ENCODE peak calls at places on chromosome 16, in four cellular contexts. G, N, C and V are unnamed samples.

GRCh38 chr16:69187387-69187890 is 475 bp downstream of the SNTB2 start:
- DNase-seq in G (no peak), C (peak), N (no peak), V (peak)

GRCh38 chr16:50955311-50955710 is 195.8 kb downstream of the SALL1 start:
- DNase-seq in C (no peak), G (no peak), N (no peak), V (no peak)

GRCh38 chr16:11506816-11507305 is 79.9 kb downstream of the LITAF start:
- DNase-seq in G (no peak), N (peak), C (no peak), V (no peak)

GRCh38 chr16:57645691-57646387 is 17.4 kb downstream of the ADGRG1 start:
- DNase-seq in C (no peak), G (no peak), N (no peak), V (no peak)

GRCh38 chr16:56370836-56371235 is 54.5 kb downstream of the AMFR start:
- DNase-seq in C (no peak), G (no peak), N (no peak), V (no peak)

GRCh38 chr16:50263940-50264929 is 2.1 kb upstream of the ADCY7 start:
- DNase-seq in C (no peak), N (no peak), G (peak), V (no peak)

GRCh38 chr16:15708096-15708495 is 58.1 kb downstream of the NDE1 start:
- DNase-seq in G (no peak), N (no peak), C (no peak), V (no peak)

GRCh38 chr16:86059253-86060171 is 160.6 kb downstream of the IRF8 start:
- DNase-seq in C (no peak), N (no peak), G (no peak), V (no peak)

GRCh38 chr16:55000595-55000994 is 69.9 kb downstream of the IRX5 start:
- DNase-seq in N (no peak), C (peak), G (no peak), V (no peak)

GRCh38 chr16:50280932-50281331 is 14.6 kb downstream of the ADCY7 start:
- DNase-seq in C (no peak), N (no peak), G (no peak), V (no peak)

GRCh38 chr16:28040039-28040438 is 23.5 kb downstream of the GSG1L start:
- DNase-seq in N (no peak), C (no peak), G (no peak), V (no peak)

GRCh38 chr16:82344157-82344556 is 174.1 kb upstream of the MPHOSPH6 start:
- DNase-seq in G (no peak), N (no peak), C (no peak), V (no peak)

GRCh38 chr16:56628486-56629035 is 3.0 kb downstream of the MT1E start:
- DNase-seq in N (no peak), C (no peak), G (no peak), V (no peak)

GRCh38 chr16:8936421-8936820 is 27.3 kb downstream of the USP7 start:
- DNase-seq in N (peak), G (no peak), C (peak), V (no peak)

GRCh38 chr16:86995456-86995855 is 321.7 kb downstream of the C16orf95 start:
- DNase-seq in N (no peak), C (no peak), G (no peak), V (no peak)

GRCh38 chr16:75550211-75550662 is 5.8 kb downstream of the TMEM231 start:
- DNase-seq in C (no peak), N (peak), G (peak), V (no peak)

GRCh38 chr16:22888791-22889190 is 74.8 kb downstream of the HS3ST2 start:
- DNase-seq in C (no peak), G (no peak), N (no peak), V (no peak)

GRCh38 chr16:21637032-21637968 is 15.1 kb downstream of the IGSF6 start:
- DNase-seq in C (no peak), G (no peak), N (no peak), V (no peak)

GRCh38 chr16:1763521-1764511 is 7.5 kb downstream of the NME3 start:
- DNase-seq in N (no peak), C (peak), G (no peak), V (no peak)

GRCh38 chr16:87551487-87551886 is 50.8 kb upstream of the JPH3 start:
- DNase-seq in C (no peak), G (no peak), N (no peak), V (no peak)

GRCh38 chr16:24328835-24329418 is 72.8 kb downstream of the CACNG3 start:
- DNase-seq in C (no peak), N (no peak), G (no peak), V (no peak)

GRCh38 chr16:79560923-79561322 is 39.6 kb downstream of the MAF start:
- DNase-seq in C (no peak), G (no peak), N (no peak), V (no peak)

GRCh38 chr16:56310685-56311084 is 114.7 kb downstream of the AMFR start:
- DNase-seq in G (no peak), N (no peak), C (no peak), V (no peak)

GRCh38 chr16:29877266-29877961 is 14.4 kb upstream of the CDIPT start:
- DNase-seq in C (peak), G (peak), N (peak), V (no peak)

GRCh38 chr16:12744860-12745259 is 58.8 kb downstream of the CPPED1 start:
- DNase-seq in C (no peak), N (no peak), G (no peak), V (no peak)

GRCh38 chr16:89344846-89345577 is 127.5 kb downstream of the ZNF778 start:
- DNase-seq in G (no peak), N (no peak), C (no peak), V (no peak)

GRCh38 chr16:89344314-89344828 is 126.9 kb downstream of the ZNF778 start:
- DNase-seq in N (no peak), C (no peak), G (no peak), V (no peak)

GRCh38 chr16:89346869-89347268 is 129.4 kb downstream of the ZNF778 start:
- DNase-seq in C (no peak), N (no peak), G (no peak), V (no peak)

GRCh38 chr16:89343501-89344291 is 126.2 kb downstream of the ZNF778 start:
- DNase-seq in C (no peak), N (no peak), G (no peak), V (no peak)

GRCh38 chr16:89345663-89346150 is 128.2 kb downstream of the ZNF778 start:
- DNase-seq in C (no peak), N (no peak), G (no peak), V (no peak)
- TF ChIP-seq POLR2AphosphoS5 in C (no peak), N (no peak), G (no peak), V (no peak)

GRCh38 chr16:71216714-71217113 is 13.8 kb downstream of the HYDIN start:
- DNase-seq in C (no peak), N (no peak), G (no peak), V (no peak)

GRCh38 chr16:71214771-71215381 is 15.6 kb downstream of the HYDIN start:
- DNase-seq in N (no peak), G (no peak), C (peak), V (no peak)
- TF ChIP-seq SPI1 in N (no peak), G (no peak), C (no peak), V (no peak)

GRCh38 chr16:3115561-3115960 is 3.2 kb downstream of the ZNF205 start:
- DNase-seq in N (no peak), C (no peak), G (no peak), V (no peak)

GRCh38 chr16:3115011-3115410 is 2.6 kb downstream of the ZNF205 start:
- DNase-seq in C (no peak), G (no peak), N (no peak), V (no peak)

GRCh38 chr16:3112881-3113574 is 642 bp downstream of the ZNF205 start:
- DNase-seq in C (no peak), G (no peak), N (no peak), V (no peak)

GRCh38 chr16:3113765-3114479 is 1.5 kb downstream of the ZNF205 start:
- DNase-seq in C (peak), N (no peak), G (no peak), V (no peak)

DNA sequence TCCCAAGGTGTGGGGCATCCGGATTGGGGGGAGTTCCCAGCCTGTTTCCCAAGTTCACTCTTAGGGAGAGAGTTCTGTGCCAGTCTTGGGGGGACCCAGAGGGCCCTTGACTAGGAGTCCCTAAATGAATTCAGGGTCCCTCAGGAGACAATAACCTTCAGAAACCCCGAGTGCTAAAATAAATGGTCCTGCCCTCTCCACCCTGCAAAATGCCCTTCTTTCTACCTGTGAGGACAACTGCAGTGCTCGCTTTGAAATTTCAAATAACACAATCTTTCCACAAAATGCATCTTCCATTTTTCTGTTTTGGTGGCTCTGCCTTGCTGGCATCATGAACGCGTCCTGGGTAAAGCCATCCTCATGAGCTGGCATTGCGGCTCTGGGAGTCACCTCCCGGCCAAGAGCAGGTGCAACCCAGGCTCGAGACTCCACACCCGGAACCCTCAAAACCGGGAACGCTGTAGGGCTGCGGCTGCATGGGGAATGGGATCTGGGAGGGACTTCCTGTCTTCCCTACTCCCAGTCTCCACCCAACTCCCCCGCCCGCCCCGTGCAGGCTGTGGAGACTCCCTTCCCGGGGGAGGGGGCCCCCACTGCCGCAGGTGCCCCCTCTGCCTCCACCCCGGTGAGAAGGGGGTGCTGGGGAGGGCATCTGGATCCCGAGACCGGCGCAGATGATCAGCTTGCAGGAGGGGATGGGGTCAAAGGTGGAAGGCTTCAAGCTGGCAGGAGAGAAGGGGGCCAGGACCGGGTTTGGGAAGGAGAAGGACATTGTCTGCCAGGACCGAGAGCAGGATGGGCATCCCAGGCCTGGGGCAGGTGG is at the start of gene ZNF205:
- DNase-seq in C (peak), G (no peak), N (no peak), V (no peak)
- TF ChIP-seq POLR2AphosphoS5 in C (no peak), G (no peak), N (no peak), V (no peak)

GRCh38 chr16:47492428-47493357 is 31.6 kb downstream of the PHKB start:
- DNase-seq in G (peak), C (peak), N (peak), V (no peak)
- TF ChIP-seq SPI1 in G (peak), C (peak), N (peak), V (peak)

GRCh38 chr16:89607453-89607852 is 6.0 kb upstream of the DPEP1 start:
- DNase-seq in C (no peak), N (no peak), G (no peak), V (no peak)
- TF ChIP-seq POLR2AphosphoS5 in C (peak), N (no peak), G (no peak), V (no peak)

GRCh38 chr16:73050115-73051099 is 2.5 kb upstream of the ZFHX3 start:
- DNase-seq in G (no peak), N (no peak), C (no peak), V (no peak)
- TF ChIP-seq SPI1 in G (no peak), N (no peak), C (no peak), V (no peak)

GRCh38 chr16:675884-676564 is 553 bp downstream of the RHBDL1 start:
- DNase-seq in G (no peak), N (no peak), C (no peak), V (no peak)

GRCh38 chr16:676565-677297 is 1.3 kb downstream of the RHBDL1 start:
- DNase-seq in G (no peak), C (no peak), N (no peak), V (no peak)

GRCh38 chr16:678858-679807 is 1.1 kb upstream of the STUB1 start:
- DNase-seq in C (peak), N (peak), G (no peak), V (no peak)

GRCh38 chr16:678209-678857 is 1.9 kb upstream of the STUB1 start:
- DNase-seq in G (no peak), C (no peak), N (no peak), V (no peak)

DNA sequence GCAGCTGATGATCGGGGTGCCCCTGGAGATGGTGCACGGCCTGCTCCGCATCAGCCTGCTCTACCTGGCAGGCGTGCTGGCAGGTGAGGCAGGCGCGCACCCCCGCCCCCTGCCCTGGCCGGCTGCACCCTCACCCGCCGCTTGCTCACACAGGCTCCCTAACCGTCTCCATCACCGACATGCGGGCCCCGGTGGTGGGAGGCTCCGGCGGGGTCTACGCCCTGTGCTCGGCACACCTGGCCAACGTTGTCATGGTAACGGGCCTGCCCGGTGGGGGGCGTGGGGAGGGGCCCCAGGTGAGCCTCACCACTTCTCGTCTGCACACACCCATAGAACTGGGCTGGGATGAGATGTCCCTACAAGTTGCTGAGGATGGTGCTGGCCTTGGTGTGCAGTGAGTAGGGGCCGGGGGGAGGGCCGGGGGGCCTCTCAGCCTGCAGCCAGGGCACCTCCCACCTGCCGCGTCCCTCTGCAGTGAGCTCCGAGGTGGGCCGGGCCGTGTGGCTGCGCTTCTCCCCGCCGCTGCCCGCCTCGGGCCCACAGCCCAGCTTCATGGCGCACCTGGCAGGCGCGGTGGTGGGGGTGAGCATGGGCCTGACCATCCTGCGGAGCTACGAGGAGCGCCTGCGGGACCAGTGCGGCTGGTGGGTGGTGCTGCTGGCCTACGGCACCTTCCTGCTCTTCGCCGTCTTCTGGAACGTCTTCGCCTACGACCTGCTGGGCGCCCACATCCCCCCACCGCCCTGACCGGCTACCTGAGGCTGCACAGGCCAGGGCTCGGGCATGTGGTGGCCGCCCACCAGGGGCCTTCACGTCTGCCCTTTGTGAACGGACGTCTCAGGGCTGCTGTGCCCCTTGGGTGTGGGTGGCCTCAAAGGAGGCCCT is 2.1 kb downstream of the RHBDL1 start:
- DNase-seq in N (no peak), G (no peak), C (no peak), V (no peak)
- TF ChIP-seq POLR2AphosphoS5 in N (no peak), G (no peak), C (no peak), V (no peak)

GRCh38 chr16:66486773-66487579 is 59.9 kb downstream of the BEAN1 start:
- DNase-seq in G (no peak), N (peak), C (no peak), V (no peak)
- TF ChIP-seq SPI1 in G (no peak), N (no peak), C (no peak), V (no peak)

GRCh38 chr16:65069766-65070165 is 52.1 kb downstream of the CDH11 start:
- DNase-seq in N (no peak), G (no peak), C (no peak), V (no peak)
- TF ChIP-seq POLR2AphosphoS5 in N (no peak), G (no peak), C (no peak), V (no peak)